ENCODE peak calls at places on chromosome 5, in eight cellular contexts. S is OCI-LY7, H is transverse colon, X is cardiac muscle cell, R is fibroblast of lung, Q is K562, L is kidney, P is PC-9. G is an unnamed sample.

GRCh38 chr5:94375801-94376200 is 242.6 kb downstream of the KIAA0825 start:
- DNase-seq in S (no peak), H (no peak), X (peak; percentile 8), R (no peak), Q (no peak), L (no peak), P (no peak), G (no peak)

GRCh38 chr5:169119287-169120048 is 181.5 kb downstream of the SLIT3 start:
- DNase-seq in S (no peak), H (no peak), X (no peak), R (no peak), Q (no peak), L (no peak), P (no peak), G (no peak)

GRCh38 chr5:66666778-66667177 is 70.6 kb downstream of the MAST4 start:
- DNase-seq in S (no peak), H (peak; percentile 24), X (no peak), R (no peak), Q (no peak), L (peak; percentile 82), P (no peak), G (no peak)

GRCh38 chr5:125298258-125298657 is 551.8 kb upstream of the ZNF608 start:
- DNase-seq in S (no peak), H (no peak), X (no peak), R (no peak), Q (no peak), L (no peak), P (no peak), G (no peak)

GRCh38 chr5:28809811-28810750 is 1771.7 kb upstream of the CDH9 start:
- DNase-seq in S (no peak), H (no peak), X (no peak), R (no peak), Q (peak; percentile 36), L (peak; percentile 67), P (no peak), G (no peak)

GRCh38 chr5:1743061-1743768 is 56.4 kb downstream of the MRPL36 start:
- DNase-seq in S (no peak), H (no peak), X (no peak), R (no peak), Q (no peak), L (peak; percentile 17), P (no peak), G (no peak)

GRCh38 chr5:74579215-74579614 is 61.3 kb downstream of the ENC1 start:
- DNase-seq in S (no peak), H (peak; percentile 23), X (peak; percentile 29), R (no peak), Q (peak; percentile 16), L (no peak), P (no peak), G (peak; percentile 76)

GRCh38 chr5:77129386-77129785 is 42.3 kb upstream of the ZBED3 start:
- DNase-seq in S (peak; percentile 24), H (no peak), X (peak; percentile 40), R (peak; percentile 41), Q (no peak), L (no peak), P (peak; percentile 31), G (no peak)

GRCh38 chr5:175809531-175810121 is 61.8 kb upstream of the CPLX2 start:
- DNase-seq in S (no peak), H (no peak), X (peak; percentile 80), R (peak; percentile 88), Q (no peak), L (no peak), P (peak; percentile 67), G (no peak)

GRCh38 chr5:177112589-177113220 is 20.9 kb upstream of the NSD1 start:
- DNase-seq in S (no peak), H (no peak), X (no peak), R (no peak), Q (no peak), L (peak; percentile 51), P (no peak), G (no peak)

GRCh38 chr5:177113566-177114424 is 19.8 kb upstream of the NSD1 start:
- DNase-seq in S (peak; percentile 83), H (peak; percentile 81), X (peak; percentile 81), R (peak; percentile 77), Q (peak; percentile 79), L (peak; percentile 83), P (peak; percentile 81), G (peak; percentile 44)

GRCh38 chr5:177111720-177112394 is 21.7 kb upstream of the NSD1 start:
- DNase-seq in S (peak; percentile 78), H (peak; percentile 60), X (peak; percentile 57), R (peak; percentile 44), Q (peak; percentile 78), L (peak; percentile 82), P (peak; percentile 67), G (peak; percentile 53)

GRCh38 chr5:177117441-177118045 is 16.0 kb upstream of the NSD1 start:
- DNase-seq in S (no peak), H (no peak), X (no peak), R (no peak), Q (no peak), L (peak; percentile 63), P (no peak), G (no peak)

GRCh38 chr5:177116631-177117373 is 16.8 kb upstream of the NSD1 start:
- DNase-seq in S (peak; percentile 93), H (peak; percentile 80), X (peak; percentile 95), R (peak; percentile 81), Q (peak; percentile 98), L (peak; percentile 97), P (no peak), G (no peak)
- H3K4me3 ChIP-seq in S (peak overlapping the region; percentile 41), H (no peak overlapping the region), X (no peak overlapping the region), R (no peak overlapping the region), Q (no peak overlapping the region), L (peak overlapping the region; percentile 43), P (no peak overlapping the region), G (no peak overlapping the region)

GRCh38 chr5:145938699-145939531 is 2.5 kb downstream of the SH3RF2 start:
- DNase-seq in S (no peak), H (no peak), X (no peak), R (no peak), Q (no peak), L (no peak), P (peak; percentile 41), G (no peak)

GRCh38 chr5:145934276-145934675 is 2.1 kb upstream of the SH3RF2 start:
- DNase-seq in S (no peak), H (no peak), X (no peak), R (no peak), Q (no peak), L (no peak), P (no peak), G (no peak)

GRCh38 chr5:145939532-145940065 is 3.2 kb downstream of the SH3RF2 start:
- DNase-seq in S (no peak), H (no peak), X (no peak), R (no peak), Q (no peak), L (no peak), P (no peak), G (no peak)

GRCh38 chr5:145936401-145937131 is at the start of gene SH3RF2:
- DNase-seq in S (no peak), H (peak; percentile 91), X (peak; percentile 69), R (peak; percentile 63), Q (no peak), L (peak; percentile 76), P (peak; percentile 85), G (no peak)

DNA sequence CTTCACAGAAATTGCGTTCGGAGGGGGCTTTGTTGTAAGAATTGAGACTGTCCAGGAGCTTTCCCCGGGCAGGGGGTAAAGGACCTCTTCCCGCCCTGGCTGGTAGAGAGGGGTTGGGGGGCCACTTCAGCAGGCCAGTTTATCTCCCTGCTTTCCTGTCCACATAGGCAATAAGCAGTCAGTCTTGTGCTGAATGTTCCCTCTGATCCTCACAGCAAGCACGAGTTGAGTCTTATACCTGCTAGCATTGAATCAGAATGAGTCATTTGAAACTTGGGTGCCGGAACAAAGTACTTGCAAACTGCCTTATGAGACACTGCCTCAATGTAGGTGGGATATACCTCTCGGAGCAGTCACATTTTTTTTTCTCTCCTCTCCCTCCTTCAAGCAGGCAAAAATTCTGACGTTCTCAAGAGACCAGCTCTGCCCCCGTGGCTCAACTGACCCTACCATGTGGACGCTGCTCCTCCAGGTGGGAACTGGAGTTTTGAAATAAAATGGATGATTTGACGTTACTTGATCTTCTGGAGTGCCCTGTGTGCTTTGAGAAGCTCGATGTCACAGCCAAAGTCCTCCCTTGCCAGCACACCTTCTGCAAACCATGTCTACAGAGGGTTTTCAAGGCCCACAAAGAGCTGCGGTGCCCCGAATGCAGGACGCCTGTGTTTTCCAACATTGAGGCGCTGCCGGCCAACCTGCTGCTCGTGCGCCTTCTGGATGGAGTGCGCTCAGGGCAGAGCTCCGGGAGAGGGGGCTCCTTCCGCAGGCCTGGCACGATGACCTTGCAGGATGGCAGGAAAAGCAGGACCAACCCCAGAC is 1.3 kb downstream of the SH3RF2 start:
- DNase-seq in S (no peak), H (peak; percentile 53), X (no peak), R (no peak), Q (no peak), L (no peak), P (peak; percentile 54), G (no peak)
- TF ChIP-seq CTCF in S (no peak), H (no peak), X (no peak), R (no peak), Q (no peak), L (no peak), P (no peak), G (no peak)

DNA sequence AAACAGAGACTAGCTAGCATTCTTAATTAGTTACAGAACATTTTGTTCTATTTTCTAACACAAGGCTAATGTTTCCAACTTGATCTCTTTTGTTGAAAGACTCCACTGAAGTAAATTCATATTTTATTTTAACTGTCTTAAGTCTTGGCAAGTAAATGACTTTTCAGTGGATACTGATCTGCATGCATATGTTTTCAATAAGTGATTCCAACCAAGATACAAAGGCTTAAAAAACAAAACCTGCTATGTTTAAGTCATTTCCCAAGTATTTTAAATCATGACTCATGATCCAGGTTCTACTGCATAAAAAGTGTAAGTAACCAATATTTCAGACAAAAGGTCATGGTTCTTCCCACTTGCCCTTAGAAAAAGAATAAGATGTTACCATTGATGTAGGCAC is 5.7 kb downstream of the CDO1 start:
- DNase-seq in S (no peak), H (no peak), X (no peak), R (peak; percentile 51), Q (no peak), L (no peak), P (no peak), G (no peak)
- H3K36me3 ChIP-seq in S (no peaks in the 10 kb centered on the region), H (no peaks in the 10 kb centered on the region), X (no peaks in the 10 kb centered on the region), R (no peaks in the 10 kb centered on the region), Q (no peaks in the 10 kb centered on the region), L (no peaks in the 10 kb centered on the region), P (no peaks in the 10 kb centered on the region), G (no peaks in the 10 kb centered on the region)

GRCh38 chr5:141558150-141558549 is 60.6 kb downstream of the DIAPH1 start:
- DNase-seq in S (no peak), H (no peak), X (peak; percentile 54), R (no peak), Q (no peak), L (no peak), P (no peak), G (no peak)

GRCh38 chr5:141559481-141559880 is 59.3 kb downstream of the DIAPH1 start:
- DNase-seq in S (no peak), H (no peak), X (peak; percentile 73), R (peak; percentile 70), Q (no peak), L (no peak), P (no peak), G (no peak)

GRCh38 chr5:141560725-141561483 is 57.9 kb downstream of the DIAPH1 start:
- DNase-seq in S (no peak), H (peak; percentile 80), X (peak; percentile 99), R (peak; percentile 99), Q (peak; percentile 65), L (peak; percentile 88), P (peak; percentile 23), G (no peak)

GRCh38 chr5:141560141-141560540 is 58.7 kb downstream of the DIAPH1 start:
- DNase-seq in S (no peak), H (no peak), X (peak; percentile 42), R (peak; percentile 22), Q (no peak), L (no peak), P (no peak), G (no peak)

GRCh38 chr5:141557681-141558136 is 61.1 kb downstream of the DIAPH1 start:
- DNase-seq in S (peak; percentile 86), H (peak; percentile 83), X (peak; percentile 98), R (peak; percentile 99), Q (peak; percentile 50), L (peak; percentile 90), P (peak; percentile 56), G (peak; percentile 54)
- H3K4me3 ChIP-seq in S (no peak overlapping the region), H (no peak overlapping the region), X (peak overlapping the region; percentile 8), R (peak overlapping the region; percentile 46), Q (no peak overlapping the region), L (peak overlapping the region; percentile 58), P (no peak overlapping the region), G (no peak overlapping the region)

G was measured in GM06990.